ENCODE peak calls at places on chromosomes 7 and 10, in nine cellular contexts. L is AG08395; X is left cardiac atrium; W is activated gamma-delta T cell treated with Interleukin-2 at 50 U/mL for 16 hours; A is ovary; E is T-helper 22 cell; I is activated T-cell treated with anti-CD3 and anti-CD28 coated beads for 1 hour; B is CD4-positive, alpha-beta T cell; U is GM03348. P is an unnamed sample.

GRCh38 chr10:60353519-60354258 is 36.0 kb downstream of the ANK3 start:
- DNase-seq in X (peak; percentile 50), W (no peak), I (no peak), E (no peak), L (no peak), U (no peak), B (no peak), A (peak; percentile 27), P (no peak)

GRCh38 chr7:45690762-45691150 is 116.6 kb downstream of the ADCY1 start:
- DNase-seq in X (no peak), I (no peak), B (no peak), E (no peak), A (no peak), W (no peak), L (no peak), U (no peak), P (no peak)

GRCh38 chr10:3811331-3811870 is 26.4 kb upstream of the KLF6 start:
- DNase-seq in L (peak; percentile 35), W (no peak), I (no peak), A (no peak), X (no peak), E (peak; percentile 33), U (peak; percentile 24), B (no peak), P (no peak)

GRCh38 chr10:89303161-89303560 is 1.3 kb downstream of the IFIT2 start:
- DNase-seq in W (no peak), L (no peak), I (no peak), U (no peak), E (no peak), X (no peak), B (no peak), A (no peak), P (no peak)

GRCh38 chr10:26571655-26572054 is 125.8 kb upstream of the PDSS1 start:
- DNase-seq in I (no peak), U (no peak), E (no peak), A (no peak), B (no peak), W (no peak), L (no peak), X (no peak), P (no peak)

GRCh38 chr7:80236696-80237095 is 102.1 kb downstream of the GNAI1 start:
- DNase-seq in A (no peak), I (no peak), B (no peak), X (no peak), L (no peak), U (no peak), E (no peak), W (no peak), P (no peak)

GRCh38 chr10:75058142-75058541 is 53.3 kb upstream of the SAMD8 start:
- DNase-seq in W (no peak), X (no peak), L (peak; percentile 90), I (no peak), U (peak; percentile 85), B (no peak), E (no peak), A (no peak), P (no peak)

GRCh38 chr7:129799350-129799955 is 153.3 kb downstream of the UBE2H start:
- DNase-seq in A (no peak), I (no peak), U (peak; percentile 4), E (no peak), W (no peak), B (no peak), L (no peak), X (no peak), P (no peak)

GRCh38 chr7:113267885-113268284 is 149.5 kb upstream of the SMIM30 start:
- DNase-seq in A (no peak), W (no peak), I (no peak), U (no peak), L (no peak), E (no peak), X (no peak), B (no peak), P (no peak)

GRCh38 chr7:79453558-79454324 is at the start of gene MAGI2:
- DNase-seq in E (no peak), X (peak; percentile 90), L (peak; percentile 77), U (peak; percentile 91), W (peak; percentile 14), A (peak; percentile 92), B (no peak), I (no peak), P (no peak)

GRCh38 chr7:128203710-128204214 is 37.3 kb upstream of the LEP start:
- DNase-seq in U (no peak), L (no peak), X (no peak), A (no peak), E (no peak), W (no peak), I (no peak), B (no peak), P (no peak)

GRCh38 chr10:34249634-34250033 is 565.5 kb downstream of the PARD3 start:
- DNase-seq in B (no peak), E (no peak), I (no peak), W (no peak), X (no peak), L (no peak), U (no peak), A (no peak), P (no peak)

GRCh38 chr10:80356563-80356999 is at the start of the genes DYDC1 and DYDC2:
- DNase-seq in U (peak; percentile 20), A (peak; percentile 60), X (peak; percentile 47), B (peak; percentile 52), I (no peak), W (peak; percentile 41), L (peak; percentile 4), E (no peak), P (no peak)

GRCh38 chr10:12051241-12051640 is 8.6 kb upstream of the UPF2 start:
- DNase-seq in A (no peak), I (no peak), B (no peak), L (no peak), U (no peak), X (no peak), W (no peak), E (no peak), P (peak; percentile 72)

GRCh38 chr7:82017334-82017943 is 247.6 kb upstream of the HGF start:
- DNase-seq in L (peak; percentile 48), B (no peak), E (no peak), U (peak; percentile 51), W (no peak), A (no peak), I (no peak), X (no peak), P (no peak)

GRCh38 chr7:112869111-112869774 is 79.0 kb upstream of the TMEM168 start:
- DNase-seq in A (no peak), U (no peak), I (peak; percentile 12), W (peak; percentile 24), B (peak; percentile 19), L (peak; percentile 47), E (peak; percentile 5), X (no peak), P (peak; percentile 31)

GRCh38 chr7:112143567-112143966 is 62.6 kb downstream of the DOCK4 start:
- DNase-seq in W (no peak), U (peak; percentile 74), E (no peak), B (no peak), X (peak; percentile 47), I (no peak), L (peak; percentile 85), A (no peak), P (no peak)

GRCh38 chr7:117203205-117203604 is 119.7 kb downstream of the WNT2 start:
- DNase-seq in I (no peak), A (no peak), W (no peak), B (no peak), E (no peak), X (no peak), L (no peak), U (no peak), P (no peak)

GRCh38 chr7:67854236-67854635 is 857.6 kb downstream of the TYW1 start:
- DNase-seq in A (no peak), B (no peak), E (no peak), W (no peak), I (no peak), U (peak; percentile 25), X (no peak), L (peak; percentile 63), P (no peak)

GRCh38 chr7:97006146-97006950 is 995 bp downstream of the DLX6 start:
- DNase-seq in W (no peak), B (no peak), E (no peak), A (no peak), L (peak; percentile 38), I (no peak), X (no peak), U (peak; percentile 63), P (no peak)

GRCh38 chr10:79405995-79406515 is 39.4 kb downstream of the ZCCHC24 start:
- DNase-seq in A (no peak), W (no peak), B (no peak), X (no peak), E (no peak), I (no peak), U (no peak), L (no peak), P (no peak)

GRCh38 chr10:110794808-110795207 is 76.9 kb upstream of the PDCD4 start:
- DNase-seq in L (no peak), B (no peak), U (no peak), I (no peak), W (no peak), E (no peak), A (no peak), X (peak; percentile 64), P (no peak)

GRCh38 chr10:62081322-62081945 is 179.9 kb downstream of the ARID5B start:
- DNase-seq in W (no peak), E (no peak), X (no peak), L (no peak), B (no peak), A (no peak), U (no peak), I (no peak), P (no peak)

GRCh38 chr10:22624289-22624738 is 90.1 kb downstream of the PIP4K2A start:
- DNase-seq in U (peak; percentile 71), L (peak; percentile 63), I (no peak), B (no peak), A (no peak), X (no peak), W (no peak), E (no peak), P (no peak)

GRCh38 chr10:132667613-132668394 is 118.1 kb downstream of the NKX6-2 start:
- DNase-seq in X (no peak), B (no peak), E (no peak), L (no peak), U (no peak), A (no peak), I (no peak), W (no peak), P (no peak)

GRCh38 chr7:45576249-45576929 is 2.2 kb downstream of the ADCY1 start:
- DNase-seq in E (no peak), L (no peak), B (no peak), U (no peak), A (no peak), W (no peak), X (no peak), I (no peak), P (no peak)

GRCh38 chr10:14184841-14185500 is 145.8 kb downstream of the FRMD4A start:
- DNase-seq in W (no peak), B (peak; percentile 72), L (no peak), X (no peak), I (no peak), E (peak; percentile 47), U (no peak), A (no peak), P (no peak)

GRCh38 chr7:108190891-108191290 is 60.7 kb upstream of the LAMB4 start:
- DNase-seq in I (no peak), X (no peak), B (no peak), A (no peak), L (peak; percentile 10), E (no peak), U (peak; percentile 36), W (no peak), P (no peak)

GRCh38 chr10:119348516-119349240 is 141.3 kb downstream of the GRK5 start:
- DNase-seq in E (no peak), L (no peak), W (no peak), B (no peak), U (peak; percentile 39), I (no peak), A (peak; percentile 64), X (peak; percentile 48), P (no peak)

GRCh38 chr10:3897156-3897555 is 112.1 kb upstream of the KLF6 start:
- DNase-seq in I (no peak), W (no peak), E (no peak), L (peak; percentile 54), A (no peak), X (no peak), B (no peak), U (peak; percentile 66), P (no peak)

GRCh38 chr10:125216897-125217296 is 56.5 kb upstream of the CTBP2 start:
- DNase-seq in W (no peak), B (no peak), U (no peak), L (no peak), X (no peak), I (no peak), A (no peak), E (no peak), P (no peak)

P was measured in GDM1.